ENCODE peak calls at places on chromosomes 13 and 19, in five cellular contexts. I is foreskin keratinocyte; Z is right lobe of liver; H is fibroblast of mammary gland; P is CD8-positive, alpha-beta T cell. F is an unnamed sample.

GRCh38 chr13:111791131-111791530 is 275.8 kb upstream of the SOX1 start:
- DNase-seq in I (no peak), Z (no peak), H (no peak), P (no peak), F (no peak)

GRCh38 chr13:111947026-111947810 is 119.7 kb upstream of the SOX1 start:
- DNase-seq in I (no peak), Z (no peak), H (no peak), P (peak), F (no peak)

GRCh38 chr13:114142640-114143490 is 10.4 kb upstream of the RASA3 start:
- DNase-seq in I (peak), Z (no peak), H (no peak), P (peak), F (no peak)

GRCh38 chr19:35845215-35846037 is 6.9 kb downstream of the NPHS1 start:
- DNase-seq in I (no peak), Z (no peak), H (peak), P (no peak), F (no peak)

GRCh38 chr13:48505597-48506091 is 27.2 kb downstream of the RCBTB2 start:
- DNase-seq in I (no peak), Z (no peak), H (no peak), P (peak), F (peak)

GRCh38 chr19:13764821-13765394 is 586 bp downstream of the MRI1 start:
- DNase-seq in I (no peak), Z (peak), H (no peak), P (peak), F (peak)

GRCh38 chr13:96769874-96770273 is 224.4 kb downstream of the OXGR1 start:
- DNase-seq in I (no peak), Z (no peak), H (no peak), P (no peak), F (no peak)

GRCh38 chr19:6459356-6460098 is at the start of gene SLC25A23:
- DNase-seq in I (no peak), Z (peak), H (peak), P (peak), F (peak)

GRCh38 chr19:45852145-45852750 is 10.7 kb downstream of the SYMPK start:
- DNase-seq in I (no peak), Z (no peak), H (peak), P (no peak), F (no peak)

DNA sequence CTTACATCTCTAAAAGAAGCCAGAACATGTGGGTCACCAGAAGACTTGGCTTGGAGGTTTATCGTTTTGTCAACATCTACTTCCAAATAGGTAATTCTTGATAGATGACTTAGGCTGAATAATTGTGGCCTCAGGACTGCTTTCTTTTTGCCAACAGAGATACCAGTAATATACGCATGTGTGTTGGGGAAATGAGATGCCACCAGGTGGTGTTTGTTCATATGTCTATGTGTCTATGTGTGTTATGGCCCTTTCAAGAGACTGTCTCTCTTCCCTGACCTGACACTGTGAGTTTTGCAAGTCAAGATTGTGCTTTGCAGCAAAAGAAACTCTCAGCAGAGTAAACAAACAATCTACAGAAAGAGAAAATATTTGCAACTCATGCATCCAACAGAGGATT is 31.6 kb upstream of the METTL21C start:
- DNase-seq in I (no peak), Z (no peak), H (peak), P (no peak), F (no peak)
- TF ChIP-seq CTCF in I (peak), Z (peak), H (no peak), P (no peak), F (peak)

GRCh38 chr19:38952395-38953165 is 21.8 kb downstream of the MRPS12 start:
- DNase-seq in I (no peak), Z (peak), H (no peak), P (no peak), F (no peak)

GRCh38 chr19:38946229-38947010 is 15.7 kb downstream of the MRPS12 start:
- DNase-seq in I (no peak), Z (no peak), H (no peak), P (no peak), F (no peak)

GRCh38 chr19:38953677-38954076 is 21.9 kb downstream of the FBXO17 start:
- DNase-seq in I (no peak), Z (no peak), H (no peak), P (no peak), F (no peak)

GRCh38 chr19:38949580-38950367 is 19.0 kb downstream of the MRPS12 start:
- DNase-seq in I (peak), Z (peak), H (peak), P (peak), F (peak)

GRCh38 chr19:38951187-38951586 is 20.4 kb downstream of the MRPS12 start:
- DNase-seq in I (no peak), Z (peak), H (no peak), P (no peak), F (no peak)
- TF ChIP-seq CTCF in I (no peak), Z (no peak), H (no peak), P (no peak), F (no peak)

GRCh38 chr13:45718063-45718462 is 15.9 kb downstream of the CBY2 start:
- DNase-seq in I (no peak), Z (no peak), H (peak), P (no peak), F (peak)
- TF ChIP-seq CTCF in I (peak), Z (peak), H (peak), P (peak), F (peak)

DNA sequence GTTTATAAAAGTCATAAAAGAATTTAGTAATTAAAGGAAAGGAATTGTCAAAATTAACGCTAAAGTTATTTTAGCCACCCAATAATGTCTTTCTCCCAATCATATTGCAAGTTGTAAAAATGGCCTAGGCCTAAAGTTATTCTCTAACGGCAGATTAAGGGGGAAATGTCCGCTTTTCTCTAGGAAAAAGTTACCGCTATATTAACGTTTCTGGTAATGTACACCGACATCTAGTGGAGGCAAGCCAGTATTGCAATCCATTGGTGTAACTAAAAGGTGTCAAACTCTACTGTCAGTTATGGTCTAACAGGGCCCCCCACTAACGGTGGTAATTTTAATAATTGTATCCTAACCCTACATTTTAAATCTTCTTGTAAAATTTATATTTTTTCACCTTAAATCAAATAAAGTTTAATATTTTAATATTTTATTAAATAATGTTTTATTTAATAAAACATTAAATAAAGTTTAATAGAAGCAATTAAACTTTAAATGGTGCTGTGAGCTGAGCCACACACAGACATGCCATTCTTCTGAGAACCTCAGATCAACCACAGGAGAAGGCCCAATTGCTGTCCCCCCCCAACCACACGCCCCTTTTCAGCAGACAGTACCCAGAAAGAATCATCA is 35.9 kb upstream of the ZSCAN5A start:
- DNase-seq in I (no peak), Z (no peak), H (peak), P (peak), F (peak)
- TF ChIP-seq CTCF in I (peak), Z (peak), H (peak), P (peak), F (peak)

DNA sequence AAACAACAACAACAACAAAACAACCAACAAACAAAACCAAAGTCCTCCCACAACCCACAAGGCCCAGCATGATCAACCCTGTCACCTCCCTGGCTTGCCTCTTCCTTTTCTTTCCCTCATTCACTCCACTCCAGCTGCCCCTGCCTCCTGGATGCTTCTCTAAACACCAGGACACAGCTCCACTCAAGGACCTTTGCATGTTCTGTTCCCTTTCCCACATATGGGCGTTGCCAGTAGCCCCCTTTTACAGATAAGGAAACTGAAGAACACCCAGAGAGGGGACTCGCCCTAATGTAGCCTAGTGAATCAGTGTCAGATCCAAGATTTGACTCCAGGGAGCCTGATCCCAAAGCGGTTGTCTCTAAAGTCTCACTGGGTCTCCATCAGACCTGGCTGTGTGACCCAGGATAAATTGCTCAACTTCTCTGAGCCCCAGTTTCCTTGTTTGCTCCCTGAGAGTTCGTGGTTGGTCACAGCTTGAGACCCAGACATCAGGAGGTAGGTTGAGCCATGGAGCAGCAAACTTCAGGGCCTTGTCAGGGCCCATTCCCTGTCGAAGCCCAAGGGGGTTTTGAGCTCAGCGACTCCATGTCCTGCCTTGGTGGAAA is 3.0 kb upstream of the DOCK6 start:
- DNase-seq in I (no peak), Z (no peak), H (no peak), P (no peak), F (no peak)
- TF ChIP-seq CTCF in I (no peak), Z (no peak), H (no peak), P (no peak), F (no peak)

GRCh38 chr19:21496876-21497275 is 8.5 kb upstream of the ZNF429 start:
- DNase-seq in I (no peak), Z (no peak), H (no peak), P (no peak), F (no peak)
- TF ChIP-seq CTCF in I (no peak), Z (no peak), H (no peak), P (no peak), F (no peak)

GRCh38 chr13:92575782-92576181 is 650.8 kb upstream of the GPC6 start:
- DNase-seq in I (peak), Z (no peak), H (no peak), P (no peak), F (no peak)

GRCh38 chr13:92573467-92574057 is 653.0 kb upstream of the GPC6 start:
- DNase-seq in I (no peak), Z (no peak), H (peak), P (no peak), F (peak)

GRCh38 chr13:92574499-92574898 is 652.1 kb upstream of the GPC6 start:
- DNase-seq in I (peak), Z (no peak), H (no peak), P (no peak), F (no peak)

DNA sequence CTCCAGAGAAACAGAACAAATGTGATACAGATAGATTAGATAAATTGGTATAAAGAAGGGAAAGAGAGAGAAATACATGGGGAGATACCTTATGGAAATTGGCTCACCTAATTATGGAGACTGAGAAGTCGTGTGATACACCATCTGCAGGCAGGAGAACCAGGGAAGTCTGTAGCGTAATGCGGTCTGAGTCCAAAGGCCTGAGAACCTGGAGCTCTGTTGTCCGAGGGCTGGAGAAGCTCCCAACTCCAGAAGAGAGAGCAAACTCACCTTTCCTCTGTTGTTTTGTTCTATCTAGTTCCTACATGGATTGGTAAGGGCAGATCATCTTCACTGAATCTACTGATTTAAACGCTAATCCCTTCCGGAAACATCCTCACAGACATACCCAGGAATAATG is 648.2 kb upstream of the GPC6 start:
- DNase-seq in I (no peak), Z (no peak), H (no peak), P (no peak), F (no peak)
- TF ChIP-seq CTCF in I (no peak), Z (no peak), H (no peak), P (no peak), F (no peak)

GRCh38 chr13:77026255-77026782 is 640 bp downstream of the FBXL3 start:
- DNase-seq in I (peak), Z (peak), H (peak), P (peak), F (peak)
- TF ChIP-seq CTCF in I (no peak), Z (no peak), H (no peak), P (no peak), F (peak)

DNA sequence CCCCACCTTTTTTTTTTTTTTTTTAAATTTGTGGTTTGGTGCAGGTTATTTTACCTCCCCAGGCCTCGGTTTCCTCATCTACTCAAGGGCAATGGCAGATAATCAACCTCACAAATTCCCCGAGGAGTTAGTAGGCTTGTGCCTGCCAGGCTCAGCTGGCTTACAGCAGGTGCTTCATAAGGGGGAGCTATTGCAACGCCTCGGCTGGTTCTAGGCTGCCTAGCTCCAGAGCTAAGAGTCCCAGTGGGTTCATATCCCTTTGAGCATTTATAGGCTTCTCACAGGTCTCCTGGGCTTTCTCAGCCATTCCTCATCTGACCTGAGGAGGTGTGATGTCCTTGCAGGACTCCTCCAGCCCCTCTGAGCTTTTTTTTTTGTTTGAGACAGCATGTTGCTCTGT is 10.6 kb downstream of the BCKDHA start:
- DNase-seq in I (no peak), Z (no peak), H (no peak), P (no peak), F (no peak)
- TF ChIP-seq CTCF in I (no peak), Z (no peak), H (no peak), P (no peak), F (peak)

DNA sequence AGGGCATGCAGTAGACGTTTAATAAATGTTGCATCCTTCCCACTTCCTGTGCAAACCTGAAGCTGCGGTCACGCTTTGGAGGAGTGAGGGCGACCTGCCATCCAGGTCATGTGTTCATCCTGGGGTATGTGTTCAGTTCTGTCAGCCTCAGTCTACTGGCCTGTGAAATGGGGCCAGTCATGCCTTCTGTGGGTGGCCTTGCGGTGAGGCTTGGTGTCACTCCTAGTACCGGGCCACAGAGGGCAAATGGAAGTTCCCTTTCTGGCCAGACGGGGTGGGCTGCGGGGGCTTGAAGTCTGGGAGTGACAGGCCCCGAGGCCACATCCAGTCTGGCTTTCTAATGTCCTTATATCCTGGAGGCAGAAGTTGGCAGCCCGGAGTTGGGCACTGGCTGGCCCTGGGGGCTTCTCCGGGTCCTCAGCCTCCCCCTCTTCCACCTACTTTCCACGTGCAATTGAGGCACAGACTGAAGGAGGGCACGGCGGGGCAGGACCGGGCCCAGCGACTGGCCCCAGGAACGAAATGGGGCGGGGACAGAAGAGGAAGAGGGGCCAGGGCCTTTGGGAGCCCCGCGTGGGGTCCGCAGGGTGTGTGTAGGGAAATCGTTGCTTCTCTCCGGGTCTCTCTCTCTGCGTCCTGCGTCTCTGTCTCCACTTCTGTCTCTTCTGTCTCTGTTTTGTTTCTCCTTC is 11.1 kb downstream of the PDE4A start:
- DNase-seq in I (no peak), Z (no peak), H (peak), P (no peak), F (peak)
- TF ChIP-seq CTCF in I (no peak), Z (no peak), H (no peak), P (no peak), F (no peak)

F was measured in GM13977.